ENCODE peak calls at places on chromosomes 4 and X, in four cellular contexts. K, D, N and Y are unnamed samples.

GRCh38 chr4:68152411-68152810 is 22.7 kb upstream of the TMPRSS11F start:
- DNase-seq in D (no peak), N (peak), K (no peak), Y (no peak)

GRCh38 chr4:163688856-163689255 is 194.4 kb downstream of the TMA16 start:
- DNase-seq in K (no peak), D (no peak), N (no peak), Y (no peak)

GRCh38 chr4:84418032-84418709 is 80.9 kb downstream of the NKX6-1 start:
- DNase-seq in D (no peak), K (no peak), N (no peak), Y (no peak)

GRCh38 chr4:113979157-113979972 is at the start of gene ARSJ:
- DNase-seq in D (peak), N (peak), K (peak), Y (peak)

GRCh38 chr4:14176613-14177012 is 549.1 kb upstream of the BOD1L1 start:
- DNase-seq in N (no peak), D (no peak), K (no peak), Y (no peak)

GRCh38 chr4:48913346-48913745 is 6.8 kb upstream of the OCIAD2 start:
- DNase-seq in N (peak), D (no peak), K (no peak), Y (peak)

GRCh38 chr4:17232575-17233253 is 279.2 kb downstream of the QDPR start:
- DNase-seq in N (peak), D (no peak), K (no peak), Y (peak)

GRCh38 chr4:165839615-165840333 is 33.3 kb upstream of the TLL1 start:
- DNase-seq in N (no peak), D (no peak), K (no peak), Y (no peak)

GRCh38 chrX:117701050-117701449 is 415.6 kb downstream of the KLHL13 start:
- DNase-seq in D (no peak), N (no peak), K (no peak), Y (no peak)
- TF ChIP-seq CTCF in D (no peak), N (no peak), K (no peak), Y (no peak)

GRCh38 chrX:71214152-71214551 is 8.9 kb upstream of the GJB1 start:
- DNase-seq in K (peak), N (no peak), D (no peak), Y (no peak)

GRCh38 chrX:71214604-71215334 is 8.3 kb upstream of the GJB1 start:
- DNase-seq in D (no peak), N (no peak), K (peak), Y (no peak)

GRCh38 chrX:71216446-71216845 is 6.6 kb upstream of the GJB1 start:
- DNase-seq in N (no peak), D (no peak), K (peak), Y (no peak)

GRCh38 chrX:71217298-71217697 is 5.7 kb upstream of the GJB1 start:
- DNase-seq in K (peak), N (no peak), D (no peak), Y (no peak)

DNA sequence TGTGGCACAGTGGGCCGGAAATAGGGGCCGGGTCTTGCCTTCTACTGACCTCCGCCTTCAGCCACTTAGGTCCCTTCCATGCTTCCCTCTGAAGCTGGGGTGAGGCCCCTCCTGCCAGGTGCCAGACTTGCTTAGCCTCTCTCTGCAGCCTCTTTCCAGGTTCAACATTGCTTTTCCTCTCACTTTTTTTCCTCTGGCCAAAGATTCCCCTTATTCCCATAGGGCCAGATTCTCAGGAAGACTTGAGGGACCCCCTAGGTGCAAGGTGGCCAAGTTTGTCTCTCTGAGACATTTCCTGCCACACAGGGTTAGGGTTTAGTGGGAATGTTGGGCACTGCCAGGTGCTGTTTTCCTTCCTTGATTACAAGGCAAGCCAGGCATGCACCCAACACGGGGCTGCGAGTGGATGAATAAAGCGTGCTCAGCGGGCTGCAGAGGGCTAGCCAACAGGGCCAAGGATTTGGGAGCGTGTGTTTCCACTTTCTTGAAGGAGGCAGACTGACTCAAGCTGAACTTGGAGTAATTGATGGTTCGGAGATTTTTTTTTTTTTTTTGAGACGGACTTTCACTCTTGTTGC is 7.6 kb upstream of the GJB1 start:
- DNase-seq in D (no peak), K (peak), N (no peak), Y (no peak)
- H3K4me3 ChIP-seq in D (no peak), K (peak), N (no peak), Y (no peak)

GRCh38 chr4:127604949-127605709 is 27.6 kb upstream of the INTU start:
- DNase-seq in K (no peak), N (peak), D (peak), Y (peak)
- TF ChIP-seq CTCF in K (peak), N (peak), D (peak), Y (peak)

GRCh38 chr4:102388636-102389035 is 43.4 kb upstream of the SLC39A8 start:
- DNase-seq in K (no peak), D (no peak), N (peak), Y (no peak)

GRCh38 chr4:102390438-102390837 is 45.2 kb upstream of the SLC39A8 start:
- DNase-seq in K (no peak), D (no peak), N (peak), Y (no peak)

GRCh38 chr4:102387552-102388150 is 42.4 kb upstream of the SLC39A8 start:
- DNase-seq in N (peak), D (no peak), K (no peak), Y (no peak)

GRCh38 chr4:102392033-102392744 is 46.9 kb upstream of the SLC39A8 start:
- DNase-seq in N (no peak), D (no peak), K (no peak), Y (no peak)

GRCh38 chr4:102386966-102387365 is 41.7 kb upstream of the SLC39A8 start:
- DNase-seq in N (no peak), K (no peak), D (no peak), Y (no peak)
- H3K4me3 ChIP-seq in N (no peak), K (no peak), D (no peak), Y (no peak)

GRCh38 chr4:32775049-32775448 is 2054.9 kb downstream of the PCDH7 start:
- DNase-seq in N (peak), K (peak), D (peak), Y (no peak)
- TF ChIP-seq CTCF in N (peak), K (peak), D (peak), Y (no peak)